ENCODE peak calls at places on chromosomes 13 and 19, in eight cellular contexts. One of them, this sample, is unnamed.

GRCh38 chr19:18507021-18507726 is 14.7 kb downstream of the ELL start:
- DNase-seq in lower lobe of right lung: no peak
- DNase-seq in mammary epithelial cell: no peak
- DNase-seq in CD4-positive, alpha-beta T cell: no peak
- DNase-seq in breast epithelium: no peak
- DNase-seq in CD8-positive, alpha-beta T cell: no peak
- DNase-seq in heart left ventricle: no peak
- DNase-seq in neural crest cell: no peak
- DNase-seq in this sample: no peak

GRCh38 chr19:49119411-49120324 is at the start of gene PPFIA3:
- DNase-seq in lower lobe of right lung: peak
- DNase-seq in CD4-positive, alpha-beta T cell: no peak
- DNase-seq in neural crest cell: peak
- DNase-seq in breast epithelium: peak
- DNase-seq in heart left ventricle: peak
- DNase-seq in mammary epithelial cell: peak
- DNase-seq in CD8-positive, alpha-beta T cell: no peak
- DNase-seq in this sample: peak

GRCh38 chr13:33132644-33133440 is 116.6 kb downstream of the KL start:
- DNase-seq in CD4-positive, alpha-beta T cell: no peak
- DNase-seq in heart left ventricle: no peak
- DNase-seq in CD8-positive, alpha-beta T cell: no peak
- DNase-seq in neural crest cell: no peak
- DNase-seq in mammary epithelial cell: no peak
- DNase-seq in breast epithelium: no peak
- DNase-seq in lower lobe of right lung: no peak
- DNase-seq in this sample: no peak

GRCh38 chr19:5586300-5587070 is 18.7 kb upstream of the TINCR start:
- DNase-seq in breast epithelium: no peak
- DNase-seq in CD4-positive, alpha-beta T cell: no peak
- DNase-seq in heart left ventricle: no peak
- DNase-seq in mammary epithelial cell: no peak
- DNase-seq in neural crest cell: no peak
- DNase-seq in lower lobe of right lung: no peak
- DNase-seq in CD8-positive, alpha-beta T cell: no peak
- DNase-seq in this sample: peak

GRCh38 chr19:8334458-8335342 is 8.4 kb downstream of the KANK3 start:
- DNase-seq in breast epithelium: no peak
- DNase-seq in lower lobe of right lung: peak
- DNase-seq in neural crest cell: peak
- DNase-seq in heart left ventricle: peak
- DNase-seq in CD4-positive, alpha-beta T cell: no peak
- DNase-seq in mammary epithelial cell: peak
- DNase-seq in CD8-positive, alpha-beta T cell: no peak
- DNase-seq in this sample: peak

GRCh38 chr13:78102121-78102677 is 183.6 kb upstream of the EDNRB start:
- DNase-seq in mammary epithelial cell: peak
- DNase-seq in lower lobe of right lung: no peak
- DNase-seq in breast epithelium: no peak
- DNase-seq in heart left ventricle: no peak
- DNase-seq in CD8-positive, alpha-beta T cell: no peak
- DNase-seq in neural crest cell: no peak
- DNase-seq in CD4-positive, alpha-beta T cell: no peak
- DNase-seq in this sample: peak

GRCh38 chr13:77537302-77537919 is 1.9 kb downstream of the SCEL start:
- DNase-seq in neural crest cell: no peak
- DNase-seq in CD8-positive, alpha-beta T cell: no peak
- DNase-seq in mammary epithelial cell: no peak
- DNase-seq in breast epithelium: no peak
- DNase-seq in heart left ventricle: no peak
- DNase-seq in lower lobe of right lung: no peak
- DNase-seq in CD4-positive, alpha-beta T cell: no peak
- DNase-seq in this sample: no peak

GRCh38 chr19:44566984-44567383 is 37.5 kb upstream of the CEACAM20 start:
- DNase-seq in CD4-positive, alpha-beta T cell: no peak
- DNase-seq in heart left ventricle: no peak
- DNase-seq in CD8-positive, alpha-beta T cell: no peak
- DNase-seq in breast epithelium: no peak
- DNase-seq in lower lobe of right lung: no peak
- DNase-seq in mammary epithelial cell: peak
- DNase-seq in neural crest cell: no peak
- DNase-seq in this sample: no peak

GRCh38 chr13:33797622-33798021 is 20.3 kb upstream of the RFC3 start:
- DNase-seq in CD8-positive, alpha-beta T cell: no peak
- DNase-seq in mammary epithelial cell: peak
- DNase-seq in neural crest cell: no peak
- DNase-seq in breast epithelium: no peak
- DNase-seq in CD4-positive, alpha-beta T cell: no peak
- DNase-seq in lower lobe of right lung: no peak
- DNase-seq in heart left ventricle: no peak
- DNase-seq in this sample: no peak

GRCh38 chr13:37011788-37012187 is 11.2 kb downstream of the EXOSC8 start:
- DNase-seq in heart left ventricle: no peak
- DNase-seq in CD8-positive, alpha-beta T cell: no peak
- DNase-seq in breast epithelium: no peak
- DNase-seq in CD4-positive, alpha-beta T cell: no peak
- DNase-seq in neural crest cell: no peak
- DNase-seq in lower lobe of right lung: no peak
- DNase-seq in mammary epithelial cell: no peak
- DNase-seq in this sample: no peak

GRCh38 chr13:51240178-51240577 is 18.0 kb downstream of the FAM124A start:
- DNase-seq in mammary epithelial cell: no peak
- DNase-seq in breast epithelium: no peak
- DNase-seq in CD4-positive, alpha-beta T cell: no peak
- DNase-seq in neural crest cell: no peak
- DNase-seq in heart left ventricle: no peak
- DNase-seq in CD8-positive, alpha-beta T cell: no peak
- DNase-seq in lower lobe of right lung: no peak
- DNase-seq in this sample: no peak

GRCh38 chr13:109145631-109146030 is 516.2 kb downstream of the MYO16 start:
- DNase-seq in CD8-positive, alpha-beta T cell: no peak
- DNase-seq in lower lobe of right lung: no peak
- DNase-seq in mammary epithelial cell: peak
- DNase-seq in heart left ventricle: no peak
- DNase-seq in neural crest cell: peak
- DNase-seq in breast epithelium: no peak
- DNase-seq in CD4-positive, alpha-beta T cell: no peak
- DNase-seq in this sample: peak

GRCh38 chr13:48780713-48781341 is 127.1 kb downstream of the CYSLTR2 start:
- DNase-seq in CD8-positive, alpha-beta T cell: no peak
- DNase-seq in CD4-positive, alpha-beta T cell: no peak
- DNase-seq in neural crest cell: no peak
- DNase-seq in breast epithelium: no peak
- DNase-seq in lower lobe of right lung: no peak
- DNase-seq in heart left ventricle: no peak
- DNase-seq in mammary epithelial cell: no peak
- DNase-seq in this sample: no peak

GRCh38 chr19:48842744-48843162 is 6.5 kb upstream of the HSD17B14 start:
- DNase-seq in lower lobe of right lung: no peak
- DNase-seq in breast epithelium: no peak
- DNase-seq in CD8-positive, alpha-beta T cell: no peak
- DNase-seq in neural crest cell: peak
- DNase-seq in CD4-positive, alpha-beta T cell: peak
- DNase-seq in heart left ventricle: no peak
- DNase-seq in mammary epithelial cell: no peak
- DNase-seq in this sample: peak

GRCh38 chr13:100673376-100673830 is 1.2 kb downstream of the TMTC4 start:
- DNase-seq in mammary epithelial cell: no peak
- DNase-seq in lower lobe of right lung: no peak
- DNase-seq in heart left ventricle: no peak
- DNase-seq in CD4-positive, alpha-beta T cell: no peak
- DNase-seq in CD8-positive, alpha-beta T cell: no peak
- DNase-seq in neural crest cell: peak
- DNase-seq in breast epithelium: no peak
- DNase-seq in this sample: no peak

GRCh38 chr13:111905609-111905945 is 161.4 kb upstream of the SOX1 start:
- DNase-seq in lower lobe of right lung: no peak
- DNase-seq in CD8-positive, alpha-beta T cell: no peak
- DNase-seq in CD4-positive, alpha-beta T cell: no peak
- DNase-seq in heart left ventricle: no peak
- DNase-seq in breast epithelium: no peak
- DNase-seq in neural crest cell: no peak
- DNase-seq in mammary epithelial cell: no peak
- DNase-seq in this sample: no peak

GRCh38 chr13:33260168-33261098 is 25.1 kb downstream of the STARD13 start:
- DNase-seq in neural crest cell: no peak
- DNase-seq in lower lobe of right lung: no peak
- DNase-seq in heart left ventricle: no peak
- DNase-seq in CD4-positive, alpha-beta T cell: no peak
- DNase-seq in breast epithelium: no peak
- DNase-seq in CD8-positive, alpha-beta T cell: no peak
- DNase-seq in mammary epithelial cell: no peak
- DNase-seq in this sample: no peak

GRCh38 chr19:18023596-18024212 is 15.7 kb downstream of the ARRDC2 start:
- DNase-seq in CD8-positive, alpha-beta T cell: peak
- DNase-seq in CD4-positive, alpha-beta T cell: peak
- DNase-seq in breast epithelium: no peak
- DNase-seq in lower lobe of right lung: peak
- DNase-seq in mammary epithelial cell: no peak
- DNase-seq in heart left ventricle: peak
- DNase-seq in neural crest cell: no peak
- DNase-seq in this sample: no peak

GRCh38 chr19:47641891-47642485 is 33.1 kb downstream of the BICRA start:
- DNase-seq in CD4-positive, alpha-beta T cell: no peak
- DNase-seq in mammary epithelial cell: peak
- DNase-seq in heart left ventricle: no peak
- DNase-seq in lower lobe of right lung: no peak
- DNase-seq in CD8-positive, alpha-beta T cell: no peak
- DNase-seq in neural crest cell: no peak
- DNase-seq in breast epithelium: no peak
- DNase-seq in this sample: no peak

GRCh38 chr19:1177322-1178114 is 3.5 kb upstream of the SBNO2 start:
- DNase-seq in breast epithelium: no peak
- DNase-seq in mammary epithelial cell: peak
- DNase-seq in neural crest cell: no peak
- DNase-seq in heart left ventricle: no peak
- DNase-seq in CD4-positive, alpha-beta T cell: no peak
- DNase-seq in lower lobe of right lung: no peak
- DNase-seq in CD8-positive, alpha-beta T cell: no peak
- DNase-seq in this sample: no peak

GRCh38 chr13:23572836-23573235 is 2.6 kb downstream of the TNFRSF19 start:
- DNase-seq in lower lobe of right lung: no peak
- DNase-seq in CD8-positive, alpha-beta T cell: no peak
- DNase-seq in neural crest cell: no peak
- DNase-seq in CD4-positive, alpha-beta T cell: no peak
- DNase-seq in breast epithelium: no peak
- DNase-seq in mammary epithelial cell: no peak
- DNase-seq in heart left ventricle: no peak
- DNase-seq in this sample: no peak

GRCh38 chr19:12884926-12885748 is 1.9 kb downstream of the KLF1 start:
- DNase-seq in breast epithelium: peak
- DNase-seq in CD8-positive, alpha-beta T cell: peak
- DNase-seq in heart left ventricle: peak
- DNase-seq in mammary epithelial cell: peak
- DNase-seq in lower lobe of right lung: peak
- DNase-seq in neural crest cell: peak
- DNase-seq in CD4-positive, alpha-beta T cell: peak
- DNase-seq in this sample: peak
- TF ChIP-seq CTCF in breast epithelium: no peak
- TF ChIP-seq CTCF in CD8-positive, alpha-beta T cell: peak
- TF ChIP-seq CTCF in heart left ventricle: peak
- TF ChIP-seq CTCF in mammary epithelial cell: peak
- TF ChIP-seq CTCF in lower lobe of right lung: peak
- TF ChIP-seq CTCF in neural crest cell: peak
- TF ChIP-seq CTCF in CD4-positive, alpha-beta T cell: peak
- TF ChIP-seq CTCF in this sample: peak

GRCh38 chr19:3079578-3079977 is 14.6 kb upstream of the GNA11 start:
- DNase-seq in CD4-positive, alpha-beta T cell: no peak
- DNase-seq in CD8-positive, alpha-beta T cell: no peak
- DNase-seq in neural crest cell: no peak
- DNase-seq in mammary epithelial cell: no peak
- DNase-seq in breast epithelium: no peak
- DNase-seq in heart left ventricle: no peak
- DNase-seq in lower lobe of right lung: no peak
- DNase-seq in this sample: no peak

GRCh38 chr19:3071764-3072163 is 9.5 kb upstream of the TLE5 start:
- DNase-seq in CD4-positive, alpha-beta T cell: no peak
- DNase-seq in lower lobe of right lung: no peak
- DNase-seq in mammary epithelial cell: no peak
- DNase-seq in breast epithelium: no peak
- DNase-seq in heart left ventricle: no peak
- DNase-seq in CD8-positive, alpha-beta T cell: no peak
- DNase-seq in neural crest cell: no peak
- DNase-seq in this sample: no peak

GRCh38 chr19:3073159-3073563 is 10.9 kb upstream of the TLE5 start:
- DNase-seq in mammary epithelial cell: peak
- DNase-seq in lower lobe of right lung: no peak
- DNase-seq in heart left ventricle: no peak
- DNase-seq in CD8-positive, alpha-beta T cell: no peak
- DNase-seq in breast epithelium: no peak
- DNase-seq in neural crest cell: no peak
- DNase-seq in CD4-positive, alpha-beta T cell: no peak
- DNase-seq in this sample: no peak

GRCh38 chr19:3075605-3076431 is 13.5 kb upstream of the TLE5 start:
- DNase-seq in neural crest cell: peak
- DNase-seq in heart left ventricle: peak
- DNase-seq in lower lobe of right lung: peak
- DNase-seq in CD8-positive, alpha-beta T cell: peak
- DNase-seq in breast epithelium: peak
- DNase-seq in mammary epithelial cell: peak
- DNase-seq in CD4-positive, alpha-beta T cell: peak
- DNase-seq in this sample: peak

GRCh38 chr19:3073931-3074595 is 11.8 kb upstream of the TLE5 start:
- DNase-seq in neural crest cell: no peak
- DNase-seq in lower lobe of right lung: no peak
- DNase-seq in CD4-positive, alpha-beta T cell: no peak
- DNase-seq in CD8-positive, alpha-beta T cell: no peak
- DNase-seq in breast epithelium: no peak
- DNase-seq in heart left ventricle: no peak
- DNase-seq in mammary epithelial cell: no peak
- DNase-seq in this sample: no peak
- TF ChIP-seq CTCF in neural crest cell: no peak
- TF ChIP-seq CTCF in lower lobe of right lung: no peak
- TF ChIP-seq CTCF in CD4-positive, alpha-beta T cell: no peak
- TF ChIP-seq CTCF in CD8-positive, alpha-beta T cell: no peak
- TF ChIP-seq CTCF in breast epithelium: no peak
- TF ChIP-seq CTCF in heart left ventricle: no peak
- TF ChIP-seq CTCF in mammary epithelial cell: no peak
- TF ChIP-seq CTCF in this sample: peak

GRCh38 chr19:2268861-2269243 is 12.6 kb upstream of the JSRP1 start:
- DNase-seq in CD8-positive, alpha-beta T cell: no peak
- DNase-seq in lower lobe of right lung: no peak
- DNase-seq in neural crest cell: no peak
- DNase-seq in mammary epithelial cell: no peak
- DNase-seq in CD4-positive, alpha-beta T cell: no peak
- DNase-seq in breast epithelium: no peak
- DNase-seq in heart left ventricle: no peak
- DNase-seq in this sample: no peak
- TF ChIP-seq CTCF in CD8-positive, alpha-beta T cell: no peak
- TF ChIP-seq CTCF in lower lobe of right lung: no peak
- TF ChIP-seq CTCF in neural crest cell: no peak
- TF ChIP-seq CTCF in mammary epithelial cell: no peak
- TF ChIP-seq CTCF in CD4-positive, alpha-beta T cell: no peak
- TF ChIP-seq CTCF in breast epithelium: no peak
- TF ChIP-seq CTCF in heart left ventricle: no peak
- TF ChIP-seq CTCF in this sample: no peak

DNA sequence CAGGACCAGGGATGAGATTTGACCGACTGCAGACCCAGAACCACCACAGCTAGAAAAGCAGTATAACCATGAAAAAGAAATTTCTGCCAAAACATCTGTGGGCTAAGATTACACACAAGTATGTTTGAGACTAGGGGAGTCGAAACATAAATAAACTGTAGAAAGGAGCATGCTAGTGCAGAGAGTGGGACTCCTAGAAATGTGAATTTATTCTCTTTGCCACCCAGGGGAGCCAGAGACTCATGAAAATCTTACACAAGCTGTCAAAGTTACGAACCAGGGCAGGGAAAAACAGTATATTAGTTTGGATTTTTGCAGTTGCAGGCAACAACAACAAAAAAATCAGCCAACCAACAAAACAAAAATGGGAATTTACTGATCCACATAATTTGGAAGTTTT is 12.3 kb upstream of the HSPH1 start:
- DNase-seq in breast epithelium: no peak
- DNase-seq in heart left ventricle: no peak
- DNase-seq in neural crest cell: no peak
- DNase-seq in mammary epithelial cell: no peak
- DNase-seq in CD4-positive, alpha-beta T cell: no peak
- DNase-seq in CD8-positive, alpha-beta T cell: no peak
- DNase-seq in lower lobe of right lung: no peak
- DNase-seq in this sample: no peak
- TF ChIP-seq CTCF in breast epithelium: no peak
- TF ChIP-seq CTCF in heart left ventricle: no peak
- TF ChIP-seq CTCF in neural crest cell: no peak
- TF ChIP-seq CTCF in mammary epithelial cell: no peak
- TF ChIP-seq CTCF in CD4-positive, alpha-beta T cell: no peak
- TF ChIP-seq CTCF in CD8-positive, alpha-beta T cell: no peak
- TF ChIP-seq CTCF in lower lobe of right lung: no peak
- TF ChIP-seq CTCF in this sample: no peak

This sample was measured in GM13977.